ENCODE peak calls at places on chromosomes 11 and 22, in eight cellular contexts. X is neuronal stem cell, Q is caudate nucleus, I is heart left ventricle, Y is psoas muscle, C is fibroblast of lung, S is Peyer's patch, G is H1. O is an unnamed sample.

GRCh38 chr11:70921804-70922203 is 330.6 kb downstream of the SHANK2 start:
- DNase-seq in Q (no peak), G (no peak), I (no peak), Y (no peak), S (no peak), X (no peak), C (no peak), O (no peak)

GRCh38 chr22:38017272-38017920 is 33.0 kb upstream of the SOX10 start:
- DNase-seq in X (no peak), S (peak), I (peak), G (no peak), Q (peak), Y (peak), C (peak), O (peak)

GRCh38 chr11:113134605-113135004 is 173.4 kb downstream of the NCAM1 start:
- DNase-seq in I (no peak), X (no peak), S (no peak), G (no peak), Q (no peak), C (no peak), Y (no peak), O (no peak)

GRCh38 chr11:18792066-18792591 is 531 bp upstream of the PTPN5 start:
- DNase-seq in Q (no peak), S (no peak), X (peak), G (no peak), I (no peak), Y (no peak), C (no peak), O (no peak)

GRCh38 chr11:102006835-102007566 is 40.2 kb upstream of the CFAP300 start:
- DNase-seq in I (no peak), Q (no peak), C (no peak), X (no peak), S (no peak), Y (no peak), G (no peak), O (no peak)

GRCh38 chr22:44554411-44554810 is 56.4 kb upstream of the RTL6 start:
- DNase-seq in I (no peak), Q (no peak), S (peak), G (no peak), X (no peak), Y (no peak), C (no peak), O (no peak)

GRCh38 chr11:72643547-72643946 is 30.7 kb downstream of the PDE2A start:
- DNase-seq in G (no peak), Q (peak), C (peak), Y (peak), I (no peak), S (peak), X (no peak), O (no peak)

GRCh38 chr22:35915477-35916013 is 113.1 kb downstream of the RBFOX2 start:
- DNase-seq in C (peak), X (no peak), G (no peak), Q (no peak), Y (no peak), S (no peak), I (no peak), O (no peak)

GRCh38 chr11:76763573-76764348 is 19.4 kb upstream of the TSKU start:
- DNase-seq in Y (no peak), I (peak), G (no peak), S (no peak), C (peak), X (no peak), Q (peak), O (no peak)

GRCh38 chr11:116981216-116981887 is 116.9 kb downstream of the SIK3 start:
- DNase-seq in Y (no peak), X (no peak), Q (no peak), I (no peak), G (no peak), C (no peak), S (no peak), O (no peak)

GRCh38 chr11:12694182-12694531 is 19.9 kb downstream of the TEAD1 start:
- DNase-seq in G (no peak), Q (no peak), I (no peak), C (no peak), Y (peak), S (no peak), X (no peak), O (no peak)

GRCh38 chr11:12693485-12694181 is 19.4 kb downstream of the TEAD1 start:
- DNase-seq in S (peak), I (peak), Q (no peak), C (peak), G (no peak), Y (peak), X (no peak), O (peak)

GRCh38 chr11:12692238-12693074 is 18.2 kb downstream of the TEAD1 start:
- DNase-seq in C (peak), Y (peak), S (peak), X (no peak), I (peak), Q (peak), G (no peak), O (peak)

GRCh38 chr11:12691473-12691872 is 17.3 kb downstream of the TEAD1 start:
- DNase-seq in S (no peak), Y (no peak), Q (no peak), X (no peak), C (peak), G (no peak), I (no peak), O (no peak)

GRCh38 chr11:12693075-12693473 is 18.9 kb downstream of the TEAD1 start:
- DNase-seq in Q (no peak), C (peak), X (no peak), I (no peak), G (no peak), S (no peak), Y (no peak), O (no peak)
- H3K27ac ChIP-seq in Q (peak), C (peak), X (no peak), I (peak), G (no peak), S (peak), Y (peak), O (no peak)

GRCh38 chr22:26398741-26399153 is 30.3 kb upstream of the ASPHD2 start:
- DNase-seq in X (peak), S (peak), Y (peak), Q (no peak), C (peak), I (peak), G (peak), O (peak)

GRCh38 chr22:26395926-26396325 is 33.1 kb upstream of the ASPHD2 start:
- DNase-seq in Q (no peak), S (no peak), I (no peak), G (no peak), Y (no peak), X (no peak), C (no peak), O (no peak)

GRCh38 chr22:26401726-26402125 is 27.3 kb upstream of the ASPHD2 start:
- DNase-seq in X (no peak), S (no peak), I (no peak), Y (no peak), G (no peak), Q (no peak), C (no peak), O (no peak)

GRCh38 chr22:26394787-26395186 is 34.3 kb upstream of the ASPHD2 start:
- DNase-seq in X (peak), Q (no peak), C (no peak), S (no peak), Y (no peak), I (no peak), G (no peak), O (no peak)

DNA sequence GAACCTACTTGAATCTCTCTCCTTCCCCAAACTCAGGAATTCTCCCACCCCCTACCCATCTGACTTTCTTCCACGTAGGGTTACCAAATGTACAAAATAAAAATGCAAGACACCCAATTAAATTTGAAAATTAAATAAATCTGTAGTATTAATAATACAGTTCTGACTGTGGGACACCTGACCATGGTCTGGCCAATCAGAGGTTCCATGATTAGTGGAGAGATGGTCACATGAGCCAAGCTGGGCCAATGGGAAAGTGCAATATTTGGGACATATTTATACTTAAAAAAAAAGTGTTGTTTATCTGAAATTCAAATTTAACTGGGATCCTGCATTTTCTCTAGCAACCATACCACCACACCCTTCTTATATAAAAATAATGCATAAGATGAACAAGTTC is 29.8 kb upstream of the ASPHD2 start:
- DNase-seq in S (no peak), X (no peak), Q (no peak), C (no peak), G (no peak), I (no peak), Y (no peak), O (no peak)
- H3K27ac ChIP-seq in S (no peak), X (no peak), Q (no peak), C (no peak), G (no peak), I (no peak), Y (no peak), O (no peak)

DNA sequence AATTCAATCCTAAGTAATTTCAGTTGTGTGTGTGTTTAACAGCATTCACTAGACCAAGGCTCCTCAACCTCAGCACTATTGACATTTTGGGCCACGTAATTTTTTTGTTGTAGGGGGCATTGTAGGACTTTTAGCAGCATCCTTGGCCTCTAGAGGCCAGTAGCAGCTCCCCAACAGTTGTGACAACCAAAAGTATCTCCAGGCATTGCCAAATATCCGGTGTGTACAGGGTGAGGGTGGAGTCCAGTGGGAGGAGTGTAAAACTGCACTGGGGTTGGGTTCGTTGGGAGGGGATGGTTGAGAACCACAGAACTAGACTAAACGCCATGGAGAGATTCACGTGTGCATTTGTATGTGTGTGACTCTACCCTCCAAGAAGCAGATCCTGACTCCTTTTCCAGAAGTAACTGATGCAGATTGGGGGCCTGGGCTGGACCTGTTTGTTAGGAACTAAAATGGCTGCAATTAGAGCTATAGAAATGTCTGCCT is 5.9 kb upstream of the PHF21A start:
- DNase-seq in X (no peak), Q (no peak), I (peak), Y (no peak), C (peak), S (peak), G (no peak), O (no peak)
- H3K27ac ChIP-seq in X (no peak), Q (no peak), I (no peak), Y (no peak), C (no peak), S (no peak), G (no peak), O (no peak)

GRCh38 chr11:24502425-24502824 is 5.6 kb downstream of the LUZP2 start:
- DNase-seq in Q (no peak), S (no peak), X (no peak), Y (no peak), C (no peak), G (no peak), I (no peak), O (no peak)
- H3K27ac ChIP-seq in Q (no peak), S (no peak), X (no peak), Y (no peak), C (no peak), G (no peak), I (no peak), O (no peak)

O was measured in substantia nigra.